ENCODE peak calls at places on chromosomes 12 and 14, in nine cellular contexts. W is stimulated activated CD4-positive, alpha-beta T cell treated with anti-CD3 and anti-CD28 coated beads, Interleukin-12 subunit alpha, Interleukin-12 subunit beta, amount 100 ng/mL, for 4 hours; E is activated T-cell treated with anti-CD3 and anti-CD28 coated beads, Interleukin-2, amount 50 U/mL, for 72 hours; U is M059J; N is fibroblast of the aortic adventitia; G is ureter; K is cerebellum; X is brain pericyte; D is germinal center. S is an unnamed sample.

GRCh38 chr14:79658224-79658623 is 553.1 kb downstream of the DIO2 start:
- DNase-seq in G (no peak), D (no peak), K (no peak), E (no peak), N (no peak), U (no peak), X (no peak), W (no peak), S (no peak)

GRCh38 chr14:104383088-104383805 is 196.3 kb upstream of the C14orf180 start:
- DNase-seq in E (no peak), X (no peak), W (no peak), G (no peak), N (no peak), U (no peak), D (no peak), K (no peak), S (peak)

GRCh38 chr14:98904677-98905076 is 367.3 kb downstream of the BCL11B start:
- DNase-seq in G (no peak), X (no peak), K (no peak), U (no peak), W (no peak), D (no peak), E (no peak), N (no peak), S (no peak)

GRCh38 chr14:105299654-105300541 is 903 bp downstream of the BRF1 start:
- DNase-seq in N (no peak), E (peak), D (no peak), X (no peak), K (no peak), G (no peak), U (peak), W (peak), S (no peak)

GRCh38 chr14:76727403-76727802 is 33.9 kb upstream of the VASH1 start:
- DNase-seq in X (no peak), K (no peak), D (no peak), U (no peak), G (no peak), W (no peak), N (no peak), E (no peak), S (no peak)

GRCh38 chr12:103780093-103780440 is 61.0 kb downstream of the NT5DC3 start:
- DNase-seq in W (no peak), E (no peak), N (no peak), U (peak), G (no peak), K (no peak), X (no peak), D (no peak), S (no peak)

GRCh38 chr12:46266382-46266791 is 2.5 kb downstream of the SLC38A1 start:
- DNase-seq in G (no peak), W (peak), N (peak), X (no peak), D (peak), E (peak), U (peak), K (peak), S (peak)

GRCh38 chr14:61643546-61643945 is 51.8 kb upstream of the HIF1A start:
- DNase-seq in D (no peak), E (no peak), K (no peak), X (no peak), N (no peak), U (no peak), G (no peak), W (no peak), S (no peak)

GRCh38 chr12:100716949-100717732 is 77.4 kb upstream of the ANO4 start:
- DNase-seq in K (no peak), G (no peak), W (no peak), E (no peak), D (peak), U (no peak), X (no peak), N (no peak), S (no peak)

GRCh38 chr14:65103150-65103760 is 938 bp upstream of the MAX start:
- DNase-seq in U (peak), W (no peak), X (no peak), N (peak), D (no peak), K (no peak), G (no peak), E (peak), S (peak)

GRCh38 chr14:69325086-69325485 is 65.1 kb downstream of the GALNT16 start:
- DNase-seq in G (no peak), D (no peak), U (no peak), W (no peak), N (no peak), X (no peak), K (no peak), E (no peak), S (no peak)

GRCh38 chr12:47312794-47313426 is 233.2 kb upstream of the AMIGO2 start:
- DNase-seq in W (no peak), G (no peak), D (peak), N (no peak), X (no peak), E (no peak), K (no peak), U (no peak), S (no peak)

GRCh38 chr14:77051101-77051500 is 22.6 kb upstream of the IRF2BPL start:
- DNase-seq in N (peak), D (no peak), W (no peak), K (no peak), E (no peak), G (no peak), U (no peak), X (no peak), S (no peak)

GRCh38 chr12:23980826-23981225 is 31.4 kb upstream of the SOX5 start:
- DNase-seq in D (no peak), N (no peak), G (no peak), U (no peak), E (no peak), W (no peak), K (no peak), X (no peak), S (no peak)

GRCh38 chr14:90397401-90398314 is 829 bp downstream of the CALM1 start:
- DNase-seq in W (peak), D (peak), K (peak), N (no peak), X (no peak), G (peak), E (peak), U (peak), S (peak)

GRCh38 chr12:132430838-132431826 is 58.8 kb upstream of the FBRSL1 start:
- DNase-seq in N (no peak), E (no peak), K (no peak), G (no peak), X (no peak), W (no peak), U (no peak), D (no peak), S (no peak)

GRCh38 chr12:52441320-52441911 is 7.2 kb upstream of the KRT75 start:
- DNase-seq in X (no peak), U (peak), G (no peak), K (no peak), W (no peak), N (no peak), D (no peak), E (no peak), S (no peak)

GRCh38 chr12:108129017-108129812 is at the start of gene WSCD2:
- DNase-seq in N (no peak), K (peak), W (no peak), D (peak), E (peak), X (no peak), G (peak), U (peak), S (no peak)

GRCh38 chr12:40446385-40446784 is 221.6 kb downstream of the LRRK2 start:
- DNase-seq in X (no peak), W (no peak), K (no peak), U (no peak), D (peak), G (no peak), N (peak), E (no peak), S (peak)

GRCh38 chr14:79596531-79596930 is 614.8 kb downstream of the DIO2 start:
- DNase-seq in K (no peak), G (no peak), W (no peak), N (peak), D (no peak), E (no peak), U (peak), X (no peak), S (no peak)

GRCh38 chr14:68986926-68987652 is 8.0 kb upstream of the ACTN1 start:
- DNase-seq in N (no peak), D (no peak), G (no peak), U (peak), X (no peak), W (no peak), E (peak), K (no peak), S (no peak)

GRCh38 chr14:20440882-20441281 is 4.9 kb upstream of the KLHL33 start:
- DNase-seq in K (no peak), U (no peak), E (peak), D (peak), G (no peak), N (no peak), X (no peak), W (no peak), S (no peak)

GRCh38 chr12:68807576-68808387 is at the start of gene MDM2:
- DNase-seq in W (peak), U (peak), X (peak), G (peak), K (peak), N (peak), E (peak), D (peak), S (peak)

GRCh38 chr12:57813971-57814771 is 4.4 kb downstream of the AVIL start:
- DNase-seq in D (no peak), K (no peak), U (no peak), G (no peak), X (no peak), N (peak), W (no peak), E (no peak), S (no peak)

GRCh38 chr12:41334390-41334789 is 146.3 kb downstream of the PDZRN4 start:
- DNase-seq in K (no peak), D (no peak), W (no peak), E (no peak), G (no peak), X (no peak), U (no peak), N (no peak), S (no peak)

GRCh38 chr12:124542021-124542941 is 25.1 kb downstream of the NCOR2 start:
- DNase-seq in G (no peak), N (no peak), X (no peak), E (no peak), W (no peak), U (peak), D (no peak), K (no peak), S (no peak)

S was measured in NCI-H446.